ENCODE peak calls at places on chromosomes 11 and 22, in nine cellular contexts. T is A673; K is CD4-positive, alpha-beta T cell; B is SJSA1; Y is tibial nerve; V is pancreas; O is psoas muscle; Q is AG04450; N is lower lobe of right lung. F is an unnamed sample.

GRCh38 chr11:66958956-66959274 is 732 bp upstream of the PC start:
- DNase-seq in T (no peak), Q (no peak), K (no peak), O (no peak), N (no peak), Y (no peak), B (no peak), V (no peak), F (no peak)

GRCh38 chr11:125773516-125773915 is 5.1 kb downstream of the PATE2 start:
- DNase-seq in O (no peak), B (no peak), T (no peak), Q (no peak), K (no peak), N (no peak), V (no peak), Y (no peak), F (no peak)

GRCh38 chr22:45603631-45604030 is 68.0 kb upstream of the ATXN10 start:
- DNase-seq in B (no peak), T (peak), N (peak), K (no peak), O (no peak), Q (no peak), V (no peak), Y (no peak), F (no peak)

GRCh38 chr11:128341280-128341679 is 246.1 kb downstream of the ETS1 start:
- DNase-seq in Q (no peak), K (peak), Y (no peak), B (no peak), V (no peak), O (no peak), T (no peak), N (no peak), F (no peak)

GRCh38 chr22:48711031-48711431 is 1116.6 kb downstream of the BRD1 start:
- DNase-seq in Y (no peak), B (no peak), O (no peak), V (no peak), N (no peak), T (no peak), Q (no peak), K (no peak), F (no peak)

GRCh38 chr22:46967445-46968358 is 205.3 kb downstream of the TBC1D22A start:
- DNase-seq in B (no peak), T (peak), N (no peak), V (no peak), K (no peak), O (peak), Y (no peak), Q (no peak), F (no peak)

GRCh38 chr22:26318975-26319374 is 110.1 kb upstream of the ASPHD2 start:
- DNase-seq in Q (no peak), T (no peak), Y (no peak), K (no peak), O (no peak), N (no peak), B (no peak), V (no peak), F (no peak)

GRCh38 chr11:28729339-28729738 is 621.2 kb downstream of the METTL15 start:
- DNase-seq in N (no peak), K (no peak), Y (no peak), T (no peak), V (no peak), O (no peak), Q (no peak), B (no peak), F (no peak)

GRCh38 chr22:22698263-22698750 is 53.9 kb downstream of the GGTLC2 start:
- DNase-seq in V (no peak), O (no peak), Y (no peak), K (no peak), N (no peak), T (no peak), Q (no peak), B (no peak), F (no peak)

GRCh38 chr22:22721681-22722309 is 77.4 kb downstream of the GGTLC2 start:
- DNase-seq in V (no peak), K (no peak), N (peak), Y (no peak), T (no peak), B (no peak), Q (no peak), O (no peak), F (no peak)

GRCh38 chr11:63783925-63784592 is 15.5 kb upstream of the ZFTA start:
- DNase-seq in T (no peak), Q (no peak), Y (no peak), B (no peak), K (no peak), V (no peak), N (peak), O (no peak), F (no peak)

GRCh38 chr11:127609025-127609788 is 608.6 kb upstream of the KIRREL3 start:
- DNase-seq in Y (no peak), T (no peak), N (no peak), Q (no peak), B (no peak), O (no peak), V (no peak), K (no peak), F (no peak)

GRCh38 chr11:10305262-10305963 is 540 bp downstream of the ADM start:
- DNase-seq in B (no peak), Y (no peak), O (peak), N (peak), T (peak), V (peak), K (no peak), Q (no peak), F (no peak)

GRCh38 chr22:48450188-48450825 is 1377.4 kb downstream of the BRD1 start:
- DNase-seq in Y (no peak), T (no peak), O (no peak), V (no peak), K (no peak), N (peak), Q (no peak), B (no peak), F (no peak)

GRCh38 chr11:30619767-30620166 is 33.6 kb upstream of the MPPED2 start:
- DNase-seq in Y (no peak), Q (no peak), O (no peak), T (no peak), B (no peak), V (no peak), N (no peak), K (no peak), F (no peak)

GRCh38 chr22:42536166-42536565 is 16.6 kb upstream of the RRP7A start:
- DNase-seq in Y (no peak), B (no peak), Q (no peak), V (no peak), O (no peak), K (no peak), T (no peak), N (no peak), F (no peak)

GRCh38 chr11:71489311-71490043 is 36.5 kb downstream of the NADSYN1 start:
- DNase-seq in B (no peak), Y (no peak), O (no peak), K (peak), N (no peak), T (no peak), V (no peak), Q (peak), F (no peak)

GRCh38 chr11:120863359-120863758 is 160.5 kb upstream of the TBCEL start:
- DNase-seq in B (no peak), V (no peak), Y (no peak), Q (no peak), N (no peak), K (no peak), T (no peak), O (no peak), F (no peak)

GRCh38 chr11:9506489-9507343 is 45.9 kb downstream of the ZNF143 start:
- DNase-seq in N (peak), T (peak), K (peak), Y (peak), Q (peak), B (peak), O (peak), V (peak), F (peak)

GRCh38 chr11:28223577-28223976 is 115.4 kb downstream of the METTL15 start:
- DNase-seq in T (no peak), K (no peak), N (no peak), B (no peak), V (no peak), Y (no peak), Q (no peak), O (no peak), F (no peak)

GRCh38 chr11:31106963-31107576 is 262.5 kb downstream of the DCDC1 start:
- DNase-seq in T (peak), Q (no peak), B (peak), K (peak), V (peak), O (peak), Y (peak), N (peak), F (peak)

GRCh38 chr11:121723261-121723741 is 270.5 kb upstream of the SORL1-AS1 start:
- DNase-seq in Q (no peak), O (peak), K (no peak), Y (peak), V (peak), B (no peak), T (no peak), N (no peak), F (no peak)

GRCh38 chr11:78295991-78296930 is 107.5 kb downstream of the USP35 start:
- DNase-seq in Q (no peak), Y (no peak), O (no peak), T (peak), K (no peak), N (no peak), V (no peak), B (no peak), F (no peak)

GRCh38 chr11:78298216-78298860 is 109.6 kb downstream of the USP35 start:
- DNase-seq in Y (no peak), B (no peak), T (no peak), Q (no peak), V (no peak), N (no peak), K (no peak), O (no peak), F (no peak)

GRCh38 chr11:78295347-78295746 is 106.6 kb downstream of the USP35 start:
- DNase-seq in O (no peak), V (no peak), Q (no peak), T (no peak), K (no peak), Y (no peak), N (no peak), B (no peak), F (no peak)

GRCh38 chr11:78300108-78300507 is 111.4 kb downstream of the USP35 start:
- DNase-seq in T (no peak), N (no peak), Y (no peak), B (no peak), Q (no peak), O (no peak), K (no peak), V (no peak), F (no peak)

DNA sequence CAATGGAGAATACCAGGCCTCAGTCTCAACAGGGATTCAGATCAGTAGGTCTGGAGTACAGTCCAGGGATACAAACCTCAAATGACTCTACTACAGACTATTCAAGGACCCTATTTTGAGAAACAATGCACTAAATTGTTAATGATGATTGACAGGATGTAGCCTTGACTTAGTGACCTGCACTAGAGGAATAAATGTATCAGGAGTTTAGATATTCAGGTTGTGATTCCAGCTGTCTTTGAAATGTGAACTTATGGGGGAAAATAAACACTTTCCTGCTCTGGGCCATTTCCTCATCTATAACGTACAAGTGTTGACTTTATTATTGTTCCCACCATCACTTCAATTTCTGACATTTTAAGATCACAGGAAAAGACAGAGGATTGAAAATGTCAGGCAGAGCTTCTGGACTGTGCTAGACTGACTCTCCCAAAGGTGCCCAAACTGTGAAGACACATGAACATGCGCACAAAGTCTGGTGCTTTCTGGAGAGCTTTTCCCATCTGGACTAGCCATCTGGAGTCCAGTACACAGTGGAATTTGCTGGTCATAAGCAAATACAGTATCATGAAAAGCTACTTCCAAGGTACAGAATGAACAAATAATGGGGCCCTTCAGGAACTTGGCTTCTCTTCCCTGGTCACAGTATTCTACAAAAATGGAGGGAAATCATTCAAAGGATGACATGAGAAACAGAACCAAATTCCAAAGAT is 110.4 kb downstream of the USP35 start:
- DNase-seq in V (no peak), N (no peak), K (no peak), T (no peak), O (no peak), Q (no peak), Y (no peak), B (no peak), F (no peak)
- H3K27ac ChIP-seq in V (no peak), N (no peak), K (no peak), T (no peak), O (no peak), Q (no peak), Y (no peak), B (no peak), F (no peak)

GRCh38 chr11:695332-695605 is 247 bp upstream of the DEAF1 start:
- DNase-seq in Q (no peak), V (no peak), T (no peak), N (no peak), K (no peak), B (no peak), O (no peak), Y (no peak), F (no peak)

GRCh38 chr11:692824-693414 is 2.1 kb downstream of the DEAF1 start:
- DNase-seq in V (no peak), Q (no peak), B (no peak), N (no peak), K (no peak), O (no peak), T (no peak), Y (no peak), F (no peak)

GRCh38 chr11:693415-693831 is 1.6 kb downstream of the DEAF1 start:
- DNase-seq in Y (no peak), V (no peak), O (no peak), T (peak), N (no peak), K (no peak), B (no peak), Q (no peak), F (no peak)

GRCh38 chr11:694563-695331 is at the start of gene DEAF1:
- DNase-seq in B (peak), Y (peak), Q (peak), T (peak), N (peak), O (peak), V (peak), K (peak), F (peak)

DNA sequence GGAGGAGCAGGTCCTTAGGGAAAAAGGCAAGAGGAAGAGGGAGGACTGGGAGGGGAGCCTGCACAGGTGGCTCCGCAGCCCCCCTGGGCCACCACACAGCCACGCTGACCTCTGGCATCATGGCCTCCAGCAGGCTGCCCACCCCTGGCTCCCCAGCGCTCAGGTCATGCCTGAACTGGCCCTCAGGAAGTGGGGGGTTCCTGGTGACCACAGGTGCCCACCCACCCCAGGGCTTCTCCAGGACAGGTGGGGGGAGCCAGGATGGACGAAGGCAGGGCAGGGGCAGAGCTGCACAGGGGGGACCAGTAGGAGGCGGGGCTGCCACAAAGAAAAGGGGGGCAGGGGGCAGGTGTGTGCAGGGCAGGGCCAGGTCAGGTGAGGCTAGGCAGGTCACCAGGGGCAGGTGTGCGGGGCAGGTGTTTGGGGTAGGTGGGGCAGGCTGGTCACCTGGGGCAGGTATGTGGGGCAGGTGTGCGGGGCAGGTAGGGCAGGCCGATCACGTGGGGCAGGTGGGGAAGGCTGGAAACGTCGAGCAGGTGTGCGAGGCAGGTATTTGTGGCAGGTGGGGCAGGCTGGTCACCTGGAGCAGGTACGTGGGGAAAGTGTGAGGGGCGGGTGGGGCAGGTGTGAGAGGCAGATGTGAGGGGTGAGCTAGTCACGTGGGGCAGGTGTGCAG is 997 bp downstream of the DEAF1 start:
- DNase-seq in B (no peak), O (no peak), Y (no peak), N (peak), K (no peak), T (no peak), V (peak), Q (no peak), F (no peak)
- H3K27ac ChIP-seq in B (no peak), O (peak), Y (peak), N (peak), K (peak), T (peak), V (no peak), Q (no peak), F (peak)

DNA sequence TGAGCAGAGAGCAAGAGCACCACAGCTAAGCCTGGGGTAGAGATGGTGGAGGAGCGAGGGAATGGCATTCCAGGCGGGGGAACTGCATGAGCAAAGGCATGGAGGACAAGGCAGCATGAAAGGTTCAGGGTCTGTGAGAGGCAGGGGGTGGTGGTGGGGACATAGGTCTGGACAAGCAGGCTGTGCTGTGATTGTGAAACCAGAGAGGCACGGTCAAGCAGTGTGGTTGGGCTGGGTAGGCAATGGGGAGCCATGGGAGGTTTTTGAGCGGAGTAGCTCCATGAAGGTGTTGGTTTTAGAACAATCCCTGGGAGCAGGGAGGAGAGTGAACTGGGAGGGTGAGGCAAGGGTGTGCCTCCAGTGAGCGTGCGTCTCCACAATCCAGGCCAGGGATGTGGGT is 27.3 kb upstream of the TSPAN18 start:
- DNase-seq in V (no peak), B (no peak), N (no peak), O (no peak), Q (no peak), Y (no peak), T (no peak), K (no peak), F (no peak)
- H3K27ac ChIP-seq in V (no peak), B (no peak), N (no peak), O (no peak), Q (no peak), Y (no peak), T (no peak), K (no peak), F (peak)

GRCh38 chr11:23497040-23497439 is 636.8 kb upstream of the CCDC179 start:
- DNase-seq in O (no peak), V (no peak), N (no peak), T (no peak), Y (no peak), Q (no peak), B (no peak), K (no peak), F (no peak)
- H3K27ac ChIP-seq in O (no peak), V (no peak), N (no peak), T (no peak), Y (no peak), Q (no peak), B (no peak), K (no peak), F (no peak)

DNA sequence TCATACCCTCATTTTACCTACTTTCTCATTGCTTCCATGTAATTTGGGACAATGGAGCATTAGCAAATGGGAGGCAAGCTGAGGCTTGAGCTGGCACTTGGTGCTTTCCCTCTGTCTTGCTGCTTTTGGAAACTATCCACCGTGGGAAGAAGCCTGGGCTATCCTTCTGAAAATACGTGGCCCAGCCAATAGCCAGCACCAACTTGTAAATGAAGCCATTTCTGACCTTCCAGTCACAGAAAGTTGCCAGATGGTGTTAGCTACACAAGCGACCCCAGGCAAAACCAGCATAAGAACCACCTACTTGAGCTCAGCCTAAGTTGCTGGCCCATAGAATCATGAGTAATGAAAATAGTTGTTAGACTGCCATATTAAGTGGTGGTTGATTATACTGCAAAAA is 18.5 kb upstream of the SPON1 start:
- DNase-seq in Y (no peak), K (no peak), N (no peak), V (no peak), Q (no peak), O (no peak), B (no peak), T (no peak), F (no peak)
- H3K27ac ChIP-seq in Y (no peak), K (no peak), N (no peak), V (no peak), Q (no peak), O (no peak), B (no peak), T (no peak), F (no peak)

F was measured in right atrium auricular region.